ENCODE peak calls at places on chromosome 3, in ten cellular contexts. K, J, R, U, N, B, F, O, E and A are unnamed samples.

GRCh38 chr3:52277972-52278509 is 408 bp downstream of the WDR82 start:
- DNase-seq in E (peak; percentile 57), J (no peak), F (peak; percentile 50), N (peak; percentile 54), K (peak; percentile 69), U (peak; percentile 21), B (no peak), O (peak; percentile 68), R (no peak), A (no peak)

GRCh38 chr3:141849056-141849814 is 27.2 kb upstream of the ATP1B3 start:
- DNase-seq in U (no peak), O (no peak), B (no peak), R (no peak), E (no peak), K (no peak), J (no peak), N (no peak), F (no peak), A (no peak)

GRCh38 chr3:127848131-127849129 is 26.1 kb upstream of the MGLL start:
- DNase-seq in O (no peak), N (peak; percentile 30), U (no peak), R (no peak), F (no peak), K (no peak), E (no peak), B (no peak), J (no peak), A (peak; percentile 44)

GRCh38 chr3:55686720-55687254 is 199.7 kb upstream of the WNT5A start:
- DNase-seq in F (peak; percentile 30), K (no peak), O (no peak), J (peak; percentile 54), B (no peak), E (no peak), N (no peak), R (no peak), U (no peak), A (no peak)

GRCh38 chr3:145776782-145777408 is 384.1 kb downstream of the PLOD2 start:
- DNase-seq in R (no peak), U (peak; percentile 46), B (no peak), E (peak; percentile 34), F (peak; percentile 73), N (peak; percentile 70), O (peak; percentile 22), K (no peak), J (peak; percentile 24), A (no peak)

GRCh38 chr3:71611099-71611498 is 27.6 kb upstream of the FOXP1 start:
- DNase-seq in O (no peak), N (no peak), K (no peak), F (no peak), B (no peak), U (no peak), J (no peak), R (no peak), E (no peak), A (no peak)

GRCh38 chr3:71150293-71150954 is 433.1 kb downstream of the FOXP1 start:
- DNase-seq in N (peak; percentile 13), K (no peak), B (no peak), O (no peak), E (no peak), U (no peak), R (no peak), J (no peak), F (no peak), A (no peak)

GRCh38 chr3:5321941-5322340 is 134.4 kb downstream of the EDEM1 start:
- DNase-seq in J (no peak), E (no peak), R (no peak), N (no peak), U (no peak), F (no peak), O (no peak), K (no peak), B (no peak), A (no peak)

GRCh38 chr3:52479876-52480575 is 15.1 kb upstream of the STAB1 start:
- DNase-seq in B (no peak), N (no peak), U (no peak), K (peak; percentile 44), F (no peak), R (no peak), E (no peak), O (peak; percentile 30), J (no peak), A (no peak)

GRCh38 chr3:13670292-13670691 is 121.4 kb downstream of the FBLN2 start:
- DNase-seq in O (no peak), U (no peak), K (no peak), B (no peak), N (no peak), F (no peak), E (no peak), J (no peak), R (no peak), A (no peak)

GRCh38 chr3:159229161-159229560 is 427.3 kb downstream of the MFSD1 start:
- DNase-seq in R (no peak), N (no peak), B (no peak), F (no peak), J (no peak), U (no peak), K (no peak), O (no peak), E (no peak), A (no peak)

GRCh38 chr3:64046527-64046926 is 23.2 kb upstream of the PSMD6 start:
- DNase-seq in O (no peak), K (no peak), F (no peak), R (no peak), B (no peak), E (no peak), N (no peak), J (no peak), U (no peak), A (no peak)

GRCh38 chr3:150177673-150178378 is 207.1 kb upstream of the PFN2 start:
- DNase-seq in U (no peak), O (no peak), N (peak; percentile 57), F (peak; percentile 83), K (no peak), J (no peak), B (no peak), R (no peak), E (no peak), A (no peak)

GRCh38 chr3:155744091-155744625 is 713 bp downstream of the PLCH1 start:
- DNase-seq in F (peak; percentile 65), N (peak; percentile 21), U (peak; percentile 34), J (peak; percentile 55), O (peak; percentile 50), R (peak; percentile 78), E (no peak), K (peak; percentile 67), B (peak; percentile 60), A (peak; percentile 61)

GRCh38 chr3:115562636-115563267 is 60.6 kb upstream of the GAP43 start:
- DNase-seq in U (no peak), F (peak; percentile 18), J (no peak), R (no peak), N (no peak), O (no peak), E (no peak), B (no peak), K (no peak), A (no peak)

GRCh38 chr3:160928183-160928718 is 172.2 kb downstream of the PPM1L start:
- DNase-seq in K (no peak), E (no peak), N (no peak), J (no peak), F (peak; percentile 59), U (no peak), R (no peak), O (no peak), B (no peak), A (no peak)

GRCh38 chr3:175672119-175672689 is 813.1 kb downstream of the NAALADL2 start:
- DNase-seq in J (no peak), N (no peak), R (no peak), F (peak; percentile 54), U (peak; percentile 14), K (no peak), O (no peak), B (no peak), E (no peak), A (no peak)

GRCh38 chr3:18446067-18446793 is 21.1 kb upstream of the SATB1 start:
- DNase-seq in N (no peak), E (no peak), K (no peak), J (no peak), O (no peak), F (no peak), U (no peak), B (no peak), R (no peak), A (no peak)

GRCh38 chr3:43296565-43296964 is 10.2 kb downstream of the SNRK start:
- DNase-seq in E (no peak), U (no peak), K (no peak), F (no peak), R (no peak), B (no peak), N (peak; percentile 58), O (no peak), J (no peak), A (no peak)

GRCh38 chr3:126126292-126126691 is 42.4 kb upstream of the SLC41A3 start:
- DNase-seq in N (no peak), R (peak; percentile 34), F (no peak), B (peak; percentile 42), U (no peak), J (no peak), K (no peak), O (peak; percentile 7), E (no peak), A (no peak)

GRCh38 chr3:51777985-51778384 is 1.1 kb downstream of the IQCF6 start:
- DNase-seq in N (no peak), U (no peak), B (peak; percentile 65), J (no peak), R (no peak), O (peak; percentile 62), F (no peak), K (no peak), E (no peak), A (peak; percentile 39)

GRCh38 chr3:70882104-70882503 is 569.7 kb upstream of the MDFIC2 start:
- DNase-seq in B (no peak), E (no peak), N (peak; percentile 29), F (peak; percentile 39), K (no peak), J (no peak), O (no peak), R (no peak), U (no peak), A (no peak)

GRCh38 chr3:41653575-41654239 is 308.2 kb downstream of the ULK4 start:
- DNase-seq in J (no peak), O (no peak), R (no peak), B (no peak), K (no peak), U (peak; percentile 6), F (no peak), E (no peak), N (no peak), A (no peak)

GRCh38 chr3:152827313-152827712 is 7.6 kb upstream of the P2RY1 start:
- DNase-seq in B (no peak), K (no peak), E (no peak), U (no peak), O (no peak), N (no peak), R (no peak), F (no peak), J (no peak), A (no peak)

GRCh38 chr3:194117114-194117845 is 18.7 kb upstream of the HES1 start:
- DNase-seq in O (no peak), R (no peak), B (peak; percentile 78), J (no peak), N (no peak), F (no peak), E (no peak), K (no peak), U (no peak), A (no peak)

GRCh38 chr3:168847293-168847883 is 751.7 kb upstream of the GOLIM4 start:
- DNase-seq in F (peak; percentile 68), K (no peak), N (peak; percentile 57), E (no peak), O (no peak), J (no peak), R (no peak), U (peak; percentile 32), B (no peak), A (no peak)

GRCh38 chr3:15102256-15102655 is 3.3 kb upstream of the RBSN start:
- DNase-seq in U (peak; percentile 63), E (no peak), R (no peak), K (peak; percentile 67), J (no peak), F (no peak), O (peak; percentile 79), B (peak; percentile 94), N (no peak), A (peak; percentile 65)

GRCh38 chr3:43861635-43862034 is 170.9 kb downstream of the ABHD5 start:
- DNase-seq in F (no peak), K (no peak), U (no peak), R (no peak), J (no peak), O (no peak), N (no peak), B (no peak), E (no peak), A (no peak)